ENCODE peak calls at places on chromosomes 13 and 19, in eight cellular contexts. One of them, this sample, is unnamed.
A peak's percentile ranks its signal among the peaks of the same experiment; 100 is the strongest.

GRCh38 chr13:59477011-59477410 is 686.7 kb downstream of the DIAPH3 start:
- DNase-seq in activated T-helper 2 cell treated with anti-CD3 and anti-CD28 coated beads, Interferon-gamma antibody, Interleukin-2, Interleukin-4, amounts not matched to agents 10 μg/mL and 5 μg/mL and 100 μg/mL, durations not matched to agents 14 hours and 24 hours and 36 hours: no peak
- DNase-seq in lung microvascular endothelial cell: peak; percentile 39
- DNase-seq in GM12865: peak; percentile 7
- DNase-seq in HuH-7: no peak
- DNase-seq in NCI-H226: no peak
- DNase-seq in GM19239: no peak
- DNase-seq in glutamatergic neuron: no peak
- DNase-seq in this sample: peak; percentile 6

GRCh38 chr13:23960566-23961156 is 63.4 kb upstream of the C1QTNF9B start:
- DNase-seq in activated T-helper 2 cell treated with anti-CD3 and anti-CD28 coated beads, Interferon-gamma antibody, Interleukin-2, Interleukin-4, amounts not matched to agents 10 μg/mL and 5 μg/mL and 100 μg/mL, durations not matched to agents 14 hours and 24 hours and 36 hours: no peak
- DNase-seq in lung microvascular endothelial cell: peak; percentile 56
- DNase-seq in GM12865: peak; percentile 43
- DNase-seq in HuH-7: no peak
- DNase-seq in NCI-H226: peak; percentile 34
- DNase-seq in GM19239: no peak
- DNase-seq in glutamatergic neuron: no peak
- DNase-seq in this sample: no peak

GRCh38 chr13:72666391-72666790 is 61.0 kb downstream of the MZT1 start:
- DNase-seq in activated T-helper 2 cell treated with anti-CD3 and anti-CD28 coated beads, Interferon-gamma antibody, Interleukin-2, Interleukin-4, amounts not matched to agents 10 μg/mL and 5 μg/mL and 100 μg/mL, durations not matched to agents 14 hours and 24 hours and 36 hours: no peak
- DNase-seq in lung microvascular endothelial cell: no peak
- DNase-seq in GM12865: no peak
- DNase-seq in HuH-7: no peak
- DNase-seq in NCI-H226: no peak
- DNase-seq in GM19239: no peak
- DNase-seq in glutamatergic neuron: no peak
- DNase-seq in this sample: no peak

GRCh38 chr19:55344444-55344843 is 4.8 kb downstream of the KMT5C start:
- DNase-seq in activated T-helper 2 cell treated with anti-CD3 and anti-CD28 coated beads, Interferon-gamma antibody, Interleukin-2, Interleukin-4, amounts not matched to agents 10 μg/mL and 5 μg/mL and 100 μg/mL, durations not matched to agents 14 hours and 24 hours and 36 hours: no peak
- DNase-seq in lung microvascular endothelial cell: no peak
- DNase-seq in GM12865: no peak
- DNase-seq in HuH-7: no peak
- DNase-seq in NCI-H226: no peak
- DNase-seq in GM19239: no peak
- DNase-seq in glutamatergic neuron: no peak
- DNase-seq in this sample: no peak

GRCh38 chr19:44623080-44623479 is 9.7 kb downstream of the IGSF23 start:
- DNase-seq in activated T-helper 2 cell treated with anti-CD3 and anti-CD28 coated beads, Interferon-gamma antibody, Interleukin-2, Interleukin-4, amounts not matched to agents 10 μg/mL and 5 μg/mL and 100 μg/mL, durations not matched to agents 14 hours and 24 hours and 36 hours: no peak
- DNase-seq in lung microvascular endothelial cell: peak; percentile 87
- DNase-seq in GM12865: no peak
- DNase-seq in HuH-7: no peak
- DNase-seq in NCI-H226: no peak
- DNase-seq in GM19239: no peak
- DNase-seq in glutamatergic neuron: no peak
- DNase-seq in this sample: no peak

GRCh38 chr13:75920536-75920935 is 284.4 kb downstream of the LMO7 start:
- DNase-seq in activated T-helper 2 cell treated with anti-CD3 and anti-CD28 coated beads, Interferon-gamma antibody, Interleukin-2, Interleukin-4, amounts not matched to agents 10 μg/mL and 5 μg/mL and 100 μg/mL, durations not matched to agents 14 hours and 24 hours and 36 hours: no peak
- DNase-seq in lung microvascular endothelial cell: no peak
- DNase-seq in GM12865: no peak
- DNase-seq in HuH-7: no peak
- DNase-seq in NCI-H226: no peak
- DNase-seq in GM19239: no peak
- DNase-seq in glutamatergic neuron: no peak
- DNase-seq in this sample: no peak

GRCh38 chr13:23506071-23506820 is 64.0 kb upstream of the TNFRSF19 start:
- DNase-seq in activated T-helper 2 cell treated with anti-CD3 and anti-CD28 coated beads, Interferon-gamma antibody, Interleukin-2, Interleukin-4, amounts not matched to agents 10 μg/mL and 5 μg/mL and 100 μg/mL, durations not matched to agents 14 hours and 24 hours and 36 hours: no peak
- DNase-seq in lung microvascular endothelial cell: no peak
- DNase-seq in GM12865: no peak
- DNase-seq in HuH-7: no peak
- DNase-seq in NCI-H226: no peak
- DNase-seq in GM19239: no peak
- DNase-seq in glutamatergic neuron: peak; percentile 42
- DNase-seq in this sample: no peak

GRCh38 chr13:87827479-87827878 is 156.3 kb downstream of the SLITRK5 start:
- DNase-seq in activated T-helper 2 cell treated with anti-CD3 and anti-CD28 coated beads, Interferon-gamma antibody, Interleukin-2, Interleukin-4, amounts not matched to agents 10 μg/mL and 5 μg/mL and 100 μg/mL, durations not matched to agents 14 hours and 24 hours and 36 hours: no peak
- DNase-seq in lung microvascular endothelial cell: no peak
- DNase-seq in GM12865: no peak
- DNase-seq in HuH-7: no peak
- DNase-seq in NCI-H226: peak; percentile 31
- DNase-seq in GM19239: no peak
- DNase-seq in glutamatergic neuron: no peak
- DNase-seq in this sample: peak; percentile 1

GRCh38 chr13:34698953-34699352 is 243.1 kb upstream of the NBEA start:
- DNase-seq in activated T-helper 2 cell treated with anti-CD3 and anti-CD28 coated beads, Interferon-gamma antibody, Interleukin-2, Interleukin-4, amounts not matched to agents 10 μg/mL and 5 μg/mL and 100 μg/mL, durations not matched to agents 14 hours and 24 hours and 36 hours: no peak
- DNase-seq in lung microvascular endothelial cell: no peak
- DNase-seq in GM12865: no peak
- DNase-seq in HuH-7: no peak
- DNase-seq in NCI-H226: no peak
- DNase-seq in GM19239: no peak
- DNase-seq in glutamatergic neuron: no peak
- DNase-seq in this sample: no peak

GRCh38 chr13:114319441-114319871 is 5.2 kb downstream of the CHAMP1 start:
- DNase-seq in activated T-helper 2 cell treated with anti-CD3 and anti-CD28 coated beads, Interferon-gamma antibody, Interleukin-2, Interleukin-4, amounts not matched to agents 10 μg/mL and 5 μg/mL and 100 μg/mL, durations not matched to agents 14 hours and 24 hours and 36 hours: no peak
- DNase-seq in lung microvascular endothelial cell: peak; percentile 8
- DNase-seq in GM12865: no peak
- DNase-seq in HuH-7: no peak
- DNase-seq in NCI-H226: peak; percentile 7
- DNase-seq in GM19239: no peak
- DNase-seq in glutamatergic neuron: no peak
- DNase-seq in this sample: no peak

GRCh38 chr19:43432866-43433673 is 18.4 kb downstream of the TEX101 start:
- DNase-seq in activated T-helper 2 cell treated with anti-CD3 and anti-CD28 coated beads, Interferon-gamma antibody, Interleukin-2, Interleukin-4, amounts not matched to agents 10 μg/mL and 5 μg/mL and 100 μg/mL, durations not matched to agents 14 hours and 24 hours and 36 hours: peak; percentile 54
- DNase-seq in lung microvascular endothelial cell: peak; percentile 75
- DNase-seq in GM12865: peak; percentile 58
- DNase-seq in HuH-7: peak; percentile 81
- DNase-seq in NCI-H226: peak; percentile 40
- DNase-seq in GM19239: peak; percentile 47
- DNase-seq in glutamatergic neuron: peak; percentile 73
- DNase-seq in this sample: peak; percentile 77

GRCh38 chr13:64078480-64078936 is 2662.9 kb upstream of the PCDH20 start:
- DNase-seq in activated T-helper 2 cell treated with anti-CD3 and anti-CD28 coated beads, Interferon-gamma antibody, Interleukin-2, Interleukin-4, amounts not matched to agents 10 μg/mL and 5 μg/mL and 100 μg/mL, durations not matched to agents 14 hours and 24 hours and 36 hours: no peak
- DNase-seq in lung microvascular endothelial cell: no peak
- DNase-seq in GM12865: no peak
- DNase-seq in HuH-7: peak; percentile 26
- DNase-seq in NCI-H226: no peak
- DNase-seq in GM19239: no peak
- DNase-seq in glutamatergic neuron: peak; percentile 14
- DNase-seq in this sample: no peak

GRCh38 chr13:102856603-102857002 is 10.8 kb downstream of the ERCC5 start:
- DNase-seq in activated T-helper 2 cell treated with anti-CD3 and anti-CD28 coated beads, Interferon-gamma antibody, Interleukin-2, Interleukin-4, amounts not matched to agents 10 μg/mL and 5 μg/mL and 100 μg/mL, durations not matched to agents 14 hours and 24 hours and 36 hours: no peak
- DNase-seq in lung microvascular endothelial cell: peak; percentile 40
- DNase-seq in GM12865: no peak
- DNase-seq in HuH-7: no peak
- DNase-seq in NCI-H226: no peak
- DNase-seq in GM19239: no peak
- DNase-seq in glutamatergic neuron: no peak
- DNase-seq in this sample: no peak

GRCh38 chr19:13014101-13014920 is 19.0 kb downstream of the NFIX start:
- DNase-seq in activated T-helper 2 cell treated with anti-CD3 and anti-CD28 coated beads, Interferon-gamma antibody, Interleukin-2, Interleukin-4, amounts not matched to agents 10 μg/mL and 5 μg/mL and 100 μg/mL, durations not matched to agents 14 hours and 24 hours and 36 hours: no peak
- DNase-seq in lung microvascular endothelial cell: no peak
- DNase-seq in GM12865: no peak
- DNase-seq in HuH-7: no peak
- DNase-seq in NCI-H226: no peak
- DNase-seq in GM19239: no peak
- DNase-seq in glutamatergic neuron: no peak
- DNase-seq in this sample: no peak

GRCh38 chr13:109869312-109870237 is 83.2 kb upstream of the IRS2 start:
- DNase-seq in activated T-helper 2 cell treated with anti-CD3 and anti-CD28 coated beads, Interferon-gamma antibody, Interleukin-2, Interleukin-4, amounts not matched to agents 10 μg/mL and 5 μg/mL and 100 μg/mL, durations not matched to agents 14 hours and 24 hours and 36 hours: peak; percentile 11
- DNase-seq in lung microvascular endothelial cell: peak; percentile 8
- DNase-seq in GM12865: peak; percentile 22
- DNase-seq in HuH-7: peak; percentile 8
- DNase-seq in NCI-H226: peak; percentile 61
- DNase-seq in GM19239: peak; percentile 14
- DNase-seq in glutamatergic neuron: no peak
- DNase-seq in this sample: peak; percentile 70

GRCh38 chr13:25732146-25732865 is 319.5 kb downstream of the SHISA2 start:
- DNase-seq in activated T-helper 2 cell treated with anti-CD3 and anti-CD28 coated beads, Interferon-gamma antibody, Interleukin-2, Interleukin-4, amounts not matched to agents 10 μg/mL and 5 μg/mL and 100 μg/mL, durations not matched to agents 14 hours and 24 hours and 36 hours: no peak
- DNase-seq in lung microvascular endothelial cell: no peak
- DNase-seq in GM12865: no peak
- DNase-seq in HuH-7: no peak
- DNase-seq in NCI-H226: peak; percentile 52
- DNase-seq in GM19239: no peak
- DNase-seq in glutamatergic neuron: no peak
- DNase-seq in this sample: no peak

GRCh38 chr19:10552596-10553053 is 8.9 kb downstream of the ATG4D start:
- DNase-seq in activated T-helper 2 cell treated with anti-CD3 and anti-CD28 coated beads, Interferon-gamma antibody, Interleukin-2, Interleukin-4, amounts not matched to agents 10 μg/mL and 5 μg/mL and 100 μg/mL, durations not matched to agents 14 hours and 24 hours and 36 hours: no peak
- DNase-seq in lung microvascular endothelial cell: no peak
- DNase-seq in GM12865: peak; percentile 40
- DNase-seq in HuH-7: peak; percentile 67
- DNase-seq in NCI-H226: no peak
- DNase-seq in GM19239: no peak
- DNase-seq in glutamatergic neuron: no peak
- DNase-seq in this sample: peak; percentile 48

GRCh38 chr19:5336195-5336965 is 4.2 kb downstream of the PTPRS start:
- DNase-seq in activated T-helper 2 cell treated with anti-CD3 and anti-CD28 coated beads, Interferon-gamma antibody, Interleukin-2, Interleukin-4, amounts not matched to agents 10 μg/mL and 5 μg/mL and 100 μg/mL, durations not matched to agents 14 hours and 24 hours and 36 hours: no peak
- DNase-seq in lung microvascular endothelial cell: no peak
- DNase-seq in GM12865: no peak
- DNase-seq in HuH-7: no peak
- DNase-seq in NCI-H226: no peak
- DNase-seq in GM19239: no peak
- DNase-seq in glutamatergic neuron: no peak
- DNase-seq in this sample: no peak

GRCh38 chr13:33132644-33133440 is 116.6 kb downstream of the KL start:
- DNase-seq in activated T-helper 2 cell treated with anti-CD3 and anti-CD28 coated beads, Interferon-gamma antibody, Interleukin-2, Interleukin-4, amounts not matched to agents 10 μg/mL and 5 μg/mL and 100 μg/mL, durations not matched to agents 14 hours and 24 hours and 36 hours: no peak
- DNase-seq in lung microvascular endothelial cell: no peak
- DNase-seq in GM12865: no peak
- DNase-seq in HuH-7: no peak
- DNase-seq in NCI-H226: no peak
- DNase-seq in GM19239: no peak
- DNase-seq in glutamatergic neuron: no peak
- DNase-seq in this sample: no peak

GRCh38 chr19:52941941-52942370 is 18.7 kb upstream of the ZNF888 start:
- DNase-seq in activated T-helper 2 cell treated with anti-CD3 and anti-CD28 coated beads, Interferon-gamma antibody, Interleukin-2, Interleukin-4, amounts not matched to agents 10 μg/mL and 5 μg/mL and 100 μg/mL, durations not matched to agents 14 hours and 24 hours and 36 hours: no peak
- DNase-seq in lung microvascular endothelial cell: peak; percentile 34
- DNase-seq in GM12865: peak; percentile 40
- DNase-seq in HuH-7: no peak
- DNase-seq in NCI-H226: no peak
- DNase-seq in GM19239: no peak
- DNase-seq in glutamatergic neuron: peak; percentile 30
- DNase-seq in this sample: no peak

GRCh38 chr19:30332445-30333234 is 39.5 kb upstream of the ZNF536 start:
- DNase-seq in activated T-helper 2 cell treated with anti-CD3 and anti-CD28 coated beads, Interferon-gamma antibody, Interleukin-2, Interleukin-4, amounts not matched to agents 10 μg/mL and 5 μg/mL and 100 μg/mL, durations not matched to agents 14 hours and 24 hours and 36 hours: no peak
- DNase-seq in lung microvascular endothelial cell: no peak
- DNase-seq in GM12865: no peak
- DNase-seq in HuH-7: no peak
- DNase-seq in NCI-H226: no peak
- DNase-seq in GM19239: no peak
- DNase-seq in glutamatergic neuron: no peak
- DNase-seq in this sample: no peak

GRCh38 chr19:13103961-13104847 is 1.5 kb upstream of the LYL1 start:
- DNase-seq in activated T-helper 2 cell treated with anti-CD3 and anti-CD28 coated beads, Interferon-gamma antibody, Interleukin-2, Interleukin-4, amounts not matched to agents 10 μg/mL and 5 μg/mL and 100 μg/mL, durations not matched to agents 14 hours and 24 hours and 36 hours: peak; percentile 62
- DNase-seq in lung microvascular endothelial cell: peak; percentile 93
- DNase-seq in GM12865: peak; percentile 88
- DNase-seq in HuH-7: peak; percentile 66
- DNase-seq in NCI-H226: no peak
- DNase-seq in GM19239: no peak
- DNase-seq in glutamatergic neuron: peak; percentile 77
- DNase-seq in this sample: peak; percentile 31

GRCh38 chr13:78587395-78587794 is 16.0 kb downstream of the POU4F1 start:
- DNase-seq in activated T-helper 2 cell treated with anti-CD3 and anti-CD28 coated beads, Interferon-gamma antibody, Interleukin-2, Interleukin-4, amounts not matched to agents 10 μg/mL and 5 μg/mL and 100 μg/mL, durations not matched to agents 14 hours and 24 hours and 36 hours: no peak
- DNase-seq in lung microvascular endothelial cell: no peak
- DNase-seq in GM12865: no peak
- DNase-seq in HuH-7: no peak
- DNase-seq in NCI-H226: no peak
- DNase-seq in GM19239: no peak
- DNase-seq in glutamatergic neuron: no peak
- DNase-seq in this sample: no peak

GRCh38 chr13:98722958-98723357 is 29.5 kb downstream of the SLC15A1 start:
- DNase-seq in activated T-helper 2 cell treated with anti-CD3 and anti-CD28 coated beads, Interferon-gamma antibody, Interleukin-2, Interleukin-4, amounts not matched to agents 10 μg/mL and 5 μg/mL and 100 μg/mL, durations not matched to agents 14 hours and 24 hours and 36 hours: no peak
- DNase-seq in lung microvascular endothelial cell: no peak
- DNase-seq in GM12865: no peak
- DNase-seq in HuH-7: no peak
- DNase-seq in NCI-H226: no peak
- DNase-seq in GM19239: no peak
- DNase-seq in glutamatergic neuron: no peak
- DNase-seq in this sample: no peak

GRCh38 chr13:51583875-51584730 is at the start of gene WDFY2:
- DNase-seq in activated T-helper 2 cell treated with anti-CD3 and anti-CD28 coated beads, Interferon-gamma antibody, Interleukin-2, Interleukin-4, amounts not matched to agents 10 μg/mL and 5 μg/mL and 100 μg/mL, durations not matched to agents 14 hours and 24 hours and 36 hours: peak; percentile 99
- DNase-seq in lung microvascular endothelial cell: peak; percentile 100
- DNase-seq in GM12865: peak; percentile 100
- DNase-seq in HuH-7: peak; percentile 78
- DNase-seq in NCI-H226: peak; percentile 100
- DNase-seq in GM19239: peak; percentile 69
- DNase-seq in glutamatergic neuron: peak; percentile 99
- DNase-seq in this sample: peak; percentile 69

GRCh38 chr13:60170414-60170813 is 6.7 kb upstream of the DIAPH3 start:
- DNase-seq in activated T-helper 2 cell treated with anti-CD3 and anti-CD28 coated beads, Interferon-gamma antibody, Interleukin-2, Interleukin-4, amounts not matched to agents 10 μg/mL and 5 μg/mL and 100 μg/mL, durations not matched to agents 14 hours and 24 hours and 36 hours: no peak
- DNase-seq in lung microvascular endothelial cell: no peak
- DNase-seq in GM12865: no peak
- DNase-seq in HuH-7: no peak
- DNase-seq in NCI-H226: no peak
- DNase-seq in GM19239: no peak
- DNase-seq in glutamatergic neuron: no peak
- DNase-seq in this sample: no peak